ENCODE peak calls at places on chromosome 3, in five cellular contexts. One of them, this sample, is unnamed.

GRCh38 chr3:133476971-133477375 is 77.1 kb downstream of the BFSP2 start:
- DNase-seq in DND-41: no peak
- DNase-seq in GM23248: no peak
- DNase-seq in GM23338: no peak
- DNase-seq in PC-9: no peak
- DNase-seq in this sample: no peak

GRCh38 chr3:52098108-52098507 is 41.7 kb upstream of the DUSP7 start:
- DNase-seq in PC-9: no peak
- DNase-seq in GM23338: no peak
- DNase-seq in GM23248: no peak
- DNase-seq in DND-41: no peak
- DNase-seq in this sample: no peak

GRCh38 chr3:51677358-51677757 is 6.3 kb downstream of the TEX264 start:
- DNase-seq in GM23338: no peak
- DNase-seq in PC-9: no peak
- DNase-seq in DND-41: no peak
- DNase-seq in GM23248: no peak
- DNase-seq in this sample: no peak

GRCh38 chr3:190302209-190302885 is 19.9 kb downstream of the CLDN1 start:
- DNase-seq in GM23248: peak; percentile 17
- DNase-seq in PC-9: peak; percentile 43
- DNase-seq in DND-41: no peak
- DNase-seq in GM23338: no peak
- DNase-seq in this sample: no peak

GRCh38 chr3:98972155-98972554 is 70.7 kb upstream of the DCBLD2 start:
- DNase-seq in DND-41: no peak
- DNase-seq in PC-9: no peak
- DNase-seq in GM23248: peak; percentile 89
- DNase-seq in GM23338: no peak
- DNase-seq in this sample: no peak

GRCh38 chr3:136464502-136464901 is 214.4 kb downstream of the PCCB start:
- DNase-seq in PC-9: no peak
- DNase-seq in GM23338: no peak
- DNase-seq in DND-41: no peak
- DNase-seq in GM23248: peak; percentile 92
- DNase-seq in this sample: no peak

GRCh38 chr3:47781326-47781684 is 388 bp downstream of the SMARCC1 start:
- DNase-seq in DND-41: peak; percentile 65
- DNase-seq in GM23338: peak; percentile 70
- DNase-seq in PC-9: peak; percentile 54
- DNase-seq in GM23248: peak; percentile 70
- DNase-seq in this sample: peak; percentile 82

GRCh38 chr3:12727481-12727880 is 31.6 kb downstream of the TMEM40 start:
- DNase-seq in GM23248: no peak
- DNase-seq in GM23338: no peak
- DNase-seq in PC-9: no peak
- DNase-seq in DND-41: no peak
- DNase-seq in this sample: no peak

GRCh38 chr3:141331370-141332318 is 36.7 kb upstream of the ZBTB38 start:
- DNase-seq in PC-9: peak; percentile 67
- DNase-seq in GM23248: peak; percentile 98
- DNase-seq in GM23338: no peak
- DNase-seq in DND-41: no peak
- DNase-seq in this sample: no peak

GRCh38 chr3:106245400-106245799 is 376.6 kb upstream of the CBLB start:
- DNase-seq in GM23248: no peak
- DNase-seq in PC-9: no peak
- DNase-seq in DND-41: no peak
- DNase-seq in GM23338: no peak
- DNase-seq in this sample: no peak

GRCh38 chr3:130725746-130726145 is 20.9 kb downstream of the PIK3R4 start:
- DNase-seq in GM23338: no peak
- DNase-seq in GM23248: peak; percentile 63
- DNase-seq in DND-41: no peak
- DNase-seq in PC-9: no peak
- DNase-seq in this sample: no peak

GRCh38 chr3:126399756-126400155 is 5.0 kb downstream of the CFAP100 start:
- DNase-seq in PC-9: no peak
- DNase-seq in DND-41: no peak
- DNase-seq in GM23338: no peak
- DNase-seq in GM23248: no peak
- DNase-seq in this sample: no peak

GRCh38 chr3:121592856-121593702 is at the start of gene FBXO40:
- DNase-seq in DND-41: no peak
- DNase-seq in GM23248: no peak
- DNase-seq in GM23338: peak; percentile 99
- DNase-seq in PC-9: no peak
- DNase-seq in this sample: peak; percentile 17

GRCh38 chr3:69699183-69699582 is 40.1 kb upstream of the MITF start:
- DNase-seq in GM23248: no peak
- DNase-seq in GM23338: no peak
- DNase-seq in DND-41: no peak
- DNase-seq in PC-9: no peak
- DNase-seq in this sample: no peak

GRCh38 chr3:37935290-37935668 is 55.3 kb upstream of the VILL start:
- DNase-seq in PC-9: no peak
- DNase-seq in GM23248: peak; percentile 50
- DNase-seq in DND-41: no peak
- DNase-seq in GM23338: no peak
- DNase-seq in this sample: no peak

GRCh38 chr3:23710555-23710954 is 95.2 kb upstream of the UBE2E1 start:
- DNase-seq in GM23338: peak; percentile 93
- DNase-seq in DND-41: no peak
- DNase-seq in GM23248: no peak
- DNase-seq in PC-9: no peak
- DNase-seq in this sample: peak; percentile 11

GRCh38 chr3:126267169-126267975 is 87.0 kb upstream of the ALDH1L1 start:
- DNase-seq in GM23338: peak; percentile 96
- DNase-seq in PC-9: peak; percentile 92
- DNase-seq in GM23248: peak; percentile 90
- DNase-seq in DND-41: no peak
- DNase-seq in this sample: peak; percentile 97

GRCh38 chr3:136250862-136251460 is 821 bp downstream of the PCCB start:
- DNase-seq in GM23338: peak; percentile 34
- DNase-seq in DND-41: peak; percentile 36
- DNase-seq in PC-9: peak; percentile 2
- DNase-seq in GM23248: peak; percentile 75
- DNase-seq in this sample: peak; percentile 47

GRCh38 chr3:2097641-2098191 is 950 bp upstream of the CNTN4 start:
- DNase-seq in DND-41: no peak
- DNase-seq in PC-9: no peak
- DNase-seq in GM23248: no peak
- DNase-seq in GM23338: peak; percentile 21
- DNase-seq in this sample: peak; percentile 52

GRCh38 chr3:37982351-37982750 is 8.2 kb upstream of the VILL start:
- DNase-seq in PC-9: no peak
- DNase-seq in GM23338: no peak
- DNase-seq in DND-41: no peak
- DNase-seq in GM23248: no peak
- DNase-seq in this sample: no peak

GRCh38 chr3:149657796-149658443 is at the start of gene WWTR1:
- DNase-seq in GM23338: peak; percentile 99
- DNase-seq in GM23248: peak; percentile 94
- DNase-seq in DND-41: no peak
- DNase-seq in PC-9: peak; percentile 98
- DNase-seq in this sample: peak; percentile 92

GRCh38 chr3:56190906-56191305 is 277.4 kb downstream of the ERC2 start:
- DNase-seq in GM23248: no peak
- DNase-seq in PC-9: no peak
- DNase-seq in DND-41: no peak
- DNase-seq in GM23338: no peak
- DNase-seq in this sample: no peak

GRCh38 chr3:33211444-33211843 is 7.2 kb downstream of the SUSD5 start:
- DNase-seq in DND-41: no peak
- DNase-seq in GM23248: peak; percentile 84
- DNase-seq in PC-9: peak; percentile 41
- DNase-seq in GM23338: no peak
- DNase-seq in this sample: no peak

GRCh38 chr3:125140011-125140813 is 72.3 kb downstream of the SLC12A8 start:
- DNase-seq in GM23248: peak; percentile 85
- DNase-seq in DND-41: no peak
- DNase-seq in PC-9: peak; percentile 80
- DNase-seq in GM23338: no peak
- DNase-seq in this sample: no peak

GRCh38 chr3:166447513-166447912 is 610.3 kb upstream of the BCHE start:
- DNase-seq in DND-41: no peak
- DNase-seq in GM23338: no peak
- DNase-seq in GM23248: no peak
- DNase-seq in PC-9: no peak
- DNase-seq in this sample: no peak

GRCh38 chr3:178558637-178559036 is 22.4 kb downstream of the KCNMB2 start:
- DNase-seq in DND-41: no peak
- DNase-seq in GM23248: no peak
- DNase-seq in GM23338: peak; percentile 5
- DNase-seq in PC-9: no peak
- DNase-seq in this sample: peak; percentile 15

GRCh38 chr3:38651153-38651789 is 1.8 kb upstream of the SCN5A start:
- DNase-seq in GM23248: peak; percentile 74
- DNase-seq in PC-9: peak; percentile 50
- DNase-seq in GM23338: peak; percentile 88
- DNase-seq in DND-41: peak; percentile 70
- DNase-seq in this sample: peak; percentile 88

GRCh38 chr3:4597204-4597985 is 104.2 kb downstream of the ITPR1 start:
- DNase-seq in GM23338: no peak
- DNase-seq in PC-9: no peak
- DNase-seq in DND-41: no peak
- DNase-seq in GM23248: peak; percentile 8
- DNase-seq in this sample: no peak

GRCh38 chr3:193563429-193563828 is 8.7 kb upstream of the ATP13A4 start:
- DNase-seq in PC-9: no peak
- DNase-seq in GM23248: no peak
- DNase-seq in DND-41: no peak
- DNase-seq in GM23338: no peak
- DNase-seq in this sample: no peak

GRCh38 chr3:134650431-134651346 is at the start of gene KY:
- DNase-seq in PC-9: no peak
- DNase-seq in GM23248: peak; percentile 79
- DNase-seq in GM23338: peak; percentile 77
- DNase-seq in DND-41: no peak
- DNase-seq in this sample: peak; percentile 77

GRCh38 chr3:119529883-119530282 is 29.5 kb downstream of the CD80 start:
- DNase-seq in GM23338: no peak
- DNase-seq in PC-9: no peak
- DNase-seq in DND-41: no peak
- DNase-seq in GM23248: peak; percentile 69
- DNase-seq in this sample: no peak

GRCh38 chr3:183391460-183391859 is 37.0 kb downstream of the MCF2L2 start:
- DNase-seq in PC-9: no peak
- DNase-seq in DND-41: no peak
- DNase-seq in GM23338: no peak
- DNase-seq in GM23248: no peak
- DNase-seq in this sample: no peak

GRCh38 chr3:183393625-183394024 is 34.8 kb downstream of the MCF2L2 start:
- DNase-seq in GM23338: no peak
- DNase-seq in GM23248: peak; percentile 20
- DNase-seq in DND-41: no peak
- DNase-seq in PC-9: no peak
- DNase-seq in this sample: no peak

GRCh38 chr3:183396662-183397391 is 31.6 kb downstream of the MCF2L2 start:
- DNase-seq in GM23248: no peak
- DNase-seq in GM23338: no peak
- DNase-seq in PC-9: no peak
- DNase-seq in DND-41: no peak
- DNase-seq in this sample: no peak

GRCh38 chr3:183392166-183393034 is 36.0 kb downstream of the MCF2L2 start:
- DNase-seq in GM23248: peak; percentile 46
- DNase-seq in PC-9: no peak
- DNase-seq in GM23338: peak; percentile 28
- DNase-seq in DND-41: no peak
- DNase-seq in this sample: no peak

DNA sequence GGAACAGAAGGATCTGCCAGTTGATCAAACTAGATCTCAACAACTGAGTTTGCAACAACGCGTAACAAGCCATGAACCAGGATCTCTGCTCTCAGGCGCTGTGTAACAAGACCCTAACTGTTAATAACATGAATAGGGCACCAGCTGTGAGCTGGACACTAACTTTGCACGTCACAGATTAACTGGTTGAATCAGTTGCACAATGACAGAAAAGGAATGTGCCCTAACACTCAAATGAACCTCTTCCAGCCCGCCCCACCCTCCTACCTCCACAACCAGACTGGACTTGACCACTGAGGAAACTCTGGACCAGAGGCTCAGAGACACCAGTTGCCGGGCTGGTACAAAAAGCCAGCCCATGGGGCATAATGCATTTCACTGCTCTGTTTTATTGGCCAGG is 34.3 kb downstream of the MCF2L2 start:
- DNase-seq in PC-9: no peak
- DNase-seq in GM23248: no peak
- DNase-seq in DND-41: no peak
- DNase-seq in GM23338: no peak
- DNase-seq in this sample: peak; percentile 73
- H3K27ac ChIP-seq in PC-9: no peak overlapping the region
- H3K27ac ChIP-seq in GM23248: no peak overlapping the region
- H3K27ac ChIP-seq in DND-41: no peak overlapping the region
- H3K27ac ChIP-seq in GM23338: peak overlapping the region; percentile 30
- H3K27ac ChIP-seq in this sample: no peak overlapping the region

GRCh38 chr3:123750659-123751420 is 133.3 kb downstream of the MYLK start:
- DNase-seq in DND-41: no peak
- DNase-seq in GM23338: peak; percentile 56
- DNase-seq in PC-9: peak; percentile 66
- DNase-seq in GM23248: peak; percentile 92
- DNase-seq in this sample: no peak
- H3K4me2 ChIP-seq in DND-41: no peak overlapping the region
- H3K4me2 ChIP-seq in GM23338: no peak overlapping the region
- H3K4me2 ChIP-seq in PC-9: peak overlapping the region; percentile 65
- H3K4me2 ChIP-seq in GM23248: peak overlapping the region; percentile 72
- H3K4me2 ChIP-seq in this sample: no peak overlapping the region

GRCh38 chr3:50587373-50587772 is 18.1 kb downstream of the HEMK1 start:
- DNase-seq in PC-9: no peak
- DNase-seq in DND-41: no peak
- DNase-seq in GM23248: peak; percentile 80
- DNase-seq in GM23338: no peak
- DNase-seq in this sample: no peak
- H3K4me1 ChIP-seq in PC-9: no peaks in the 10 kb centered on the region
- H3K4me1 ChIP-seq in DND-41: peaks cover 81% of the 10 kb centered on the region
- H3K4me1 ChIP-seq in GM23248: peaks cover 28% of the 10 kb centered on the region
- H3K4me1 ChIP-seq in GM23338: no peaks in the 10 kb centered on the region
- H3K4me1 ChIP-seq in this sample: no peaks in the 10 kb centered on the region

DNA sequence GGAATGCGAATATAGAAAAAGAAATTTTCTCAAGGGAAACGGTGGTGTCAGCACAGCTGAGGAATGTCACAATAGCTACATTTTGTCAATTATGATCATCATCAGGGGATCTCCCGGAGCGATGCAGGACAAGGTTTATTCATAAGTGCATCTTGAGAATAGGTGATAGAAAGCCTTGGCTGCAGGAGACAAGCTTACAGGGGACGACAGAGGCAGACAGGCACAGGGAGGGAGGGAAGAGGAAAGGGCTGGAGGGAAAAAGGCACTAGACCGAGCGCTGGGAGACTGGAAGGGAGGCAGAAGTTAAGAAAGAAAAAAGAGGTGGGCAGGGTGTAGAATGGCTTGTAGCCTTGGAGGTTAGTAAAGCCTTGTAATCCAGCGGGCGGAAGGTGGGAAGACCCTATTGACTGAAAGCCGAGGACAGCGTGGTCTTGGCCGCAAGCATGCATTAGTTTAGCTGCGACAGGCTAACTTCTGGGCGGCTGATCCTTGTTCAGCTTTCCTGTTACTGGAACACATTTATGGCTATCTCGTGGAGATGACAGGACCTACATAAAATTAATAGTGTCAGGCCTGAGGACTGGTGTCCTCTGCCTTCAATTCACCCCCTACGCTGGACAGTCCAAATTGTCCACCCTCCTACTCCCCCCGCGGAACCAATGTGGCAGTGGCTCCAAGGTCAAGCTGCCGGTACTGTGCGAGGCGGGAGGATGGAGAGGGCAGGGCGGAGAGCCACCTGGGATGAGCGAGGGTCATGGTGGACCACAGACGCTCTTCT is 1.5 kb upstream of the NECTIN3 start:
- DNase-seq in GM23248: peak; percentile 44
- DNase-seq in PC-9: no peak
- DNase-seq in GM23338: peak; percentile 45
- DNase-seq in DND-41: no peak
- DNase-seq in this sample: peak; percentile 32
- H3K27ac ChIP-seq in GM23248: peak overlapping the region; percentile 79
- H3K27ac ChIP-seq in PC-9: no peak overlapping the region
- H3K27ac ChIP-seq in GM23338: peak overlapping the region; percentile 92
- H3K27ac ChIP-seq in DND-41: no peak overlapping the region
- H3K27ac ChIP-seq in this sample: no peak overlapping the region

This sample was measured in neural progenitor cell.